ENCODE peak calls at places on chromosomes 5 and 9, in eight cellular contexts. V is spleen, L is GM12865, X is lower lobe of right lung, O is astrocyte of the spinal cord, E is heart left ventricle, F is BE2C, T is HCT116. S is an unnamed sample.
A peak's percentile ranks its signal among the peaks of the same experiment; 100 is the strongest.

GRCh38 chr5:14998494-14998893 is 126.9 kb upstream of the ANKH start:
- DNase-seq in V (no peak), L (no peak), X (no peak), O (no peak), E (no peak), F (no peak), T (no peak), S (no peak)

GRCh38 chr5:68683632-68684035 is 410.2 kb upstream of the SLC30A5 start:
- DNase-seq in V (no peak), L (no peak), X (no peak), O (peak; percentile 95), E (peak; percentile 54), F (no peak), T (peak; percentile 80), S (peak; percentile 95)

GRCh38 chr5:6503342-6503741 is 54.7 kb downstream of the UBE2QL1 start:
- DNase-seq in V (no peak), L (no peak), X (no peak), O (no peak), E (no peak), F (no peak), T (no peak), S (no peak)

GRCh38 chr5:92559743-92560142 is 1021.3 kb downstream of the NR2F1-AS1 start:
- DNase-seq in V (no peak), L (no peak), X (no peak), O (peak; percentile 86), E (no peak), F (no peak), T (peak; percentile 51), S (peak; percentile 35)

GRCh38 chr5:39159986-39160490 is 59.3 kb downstream of the FYB1 start:
- DNase-seq in V (no peak), L (no peak), X (no peak), O (no peak), E (no peak), F (no peak), T (no peak), S (no peak)

GRCh38 chr9:130917171-130917960 is 20.8 kb upstream of the QRFP start:
- DNase-seq in V (no peak), L (no peak), X (no peak), O (no peak), E (no peak), F (no peak), T (no peak), S (no peak)

GRCh38 chr9:87372401-87372851 is 125.2 kb upstream of the DAPK1 start:
- DNase-seq in V (no peak), L (no peak), X (no peak), O (no peak), E (no peak), F (peak; percentile 24), T (no peak), S (no peak)

GRCh38 chr5:160485364-160486010 is 63.8 kb downstream of the PTTG1 start:
- DNase-seq in V (no peak), L (no peak), X (no peak), O (no peak), E (no peak), F (no peak), T (no peak), S (no peak)

GRCh38 chr9:124686918-124687317 is 84.2 kb downstream of the NR6A1 start:
- DNase-seq in V (no peak), L (no peak), X (no peak), O (no peak), E (no peak), F (no peak), T (no peak), S (no peak)

GRCh38 chr5:154628685-154629084 is 126.5 kb upstream of the LARP1 start:
- DNase-seq in V (no peak), L (no peak), X (no peak), O (no peak), E (no peak), F (no peak), T (no peak), S (no peak)

GRCh38 chr9:34253460-34253837 is 74.6 kb downstream of the UBAP1 start:
- DNase-seq in V (no peak), L (no peak), X (no peak), O (peak; percentile 49), E (peak; percentile 84), F (peak; percentile 27), T (no peak), S (peak; percentile 85)

GRCh38 chr5:172361566-172362238 is 78.1 kb upstream of the UBTD2 start:
- DNase-seq in V (no peak), L (peak; percentile 91), X (peak; percentile 72), O (peak; percentile 90), E (no peak), F (no peak), T (peak; percentile 48), S (peak; percentile 99)

GRCh38 chr5:119340597-119341218 is 15.1 kb upstream of the TNFAIP8 start:
- DNase-seq in V (peak; percentile 82), L (peak; percentile 97), X (no peak), O (no peak), E (no peak), F (no peak), T (no peak), S (no peak)

GRCh38 chr5:59712836-59713487 is 180.6 kb downstream of the PDE4D start:
- DNase-seq in V (no peak), L (peak; percentile 15), X (no peak), O (no peak), E (no peak), F (no peak), T (no peak), S (no peak)

GRCh38 chr5:155897761-155898160 is 429.2 kb upstream of the SGCD start:
- DNase-seq in V (no peak), L (no peak), X (no peak), O (no peak), E (no peak), F (no peak), T (no peak), S (no peak)

GRCh38 chr5:37034955-37035354 is 158.4 kb downstream of the NIPBL start:
- DNase-seq in V (no peak), L (no peak), X (no peak), O (no peak), E (no peak), F (no peak), T (no peak), S (no peak)

GRCh38 chr5:175471628-175472027 is 6.7 kb upstream of the SFXN1 start:
- DNase-seq in V (no peak), L (peak; percentile 41), X (no peak), O (no peak), E (no peak), F (peak; percentile 27), T (no peak), S (no peak)

GRCh38 chr9:111744363-111744762 is 50.4 kb downstream of the SHOC1 start:
- DNase-seq in V (no peak), L (no peak), X (no peak), O (no peak), E (no peak), F (no peak), T (no peak), S (peak; percentile 10)

GRCh38 chr9:121818841-121819430 is 167.5 kb downstream of the DAB2IP start:
- DNase-seq in V (no peak), L (no peak), X (no peak), O (no peak), E (no peak), F (no peak), T (no peak), S (no peak)

GRCh38 chr9:118318770-118319443 is 614.7 kb downstream of the TLR4 start:
- DNase-seq in V (no peak), L (no peak), X (no peak), O (peak; percentile 3), E (no peak), F (no peak), T (no peak), S (no peak)

GRCh38 chr5:144369001-144369400 is 198.3 kb downstream of the KCTD16 start:
- DNase-seq in V (no peak), L (peak; percentile 15), X (no peak), O (no peak), E (no peak), F (no peak), T (no peak), S (no peak)

GRCh38 chr9:112831281-112831851 is 59.3 kb downstream of the SLC46A2 start:
- DNase-seq in V (peak; percentile 81), L (no peak), X (peak; percentile 87), O (peak; percentile 9), E (peak; percentile 43), F (no peak), T (no peak), S (no peak)

DNA sequence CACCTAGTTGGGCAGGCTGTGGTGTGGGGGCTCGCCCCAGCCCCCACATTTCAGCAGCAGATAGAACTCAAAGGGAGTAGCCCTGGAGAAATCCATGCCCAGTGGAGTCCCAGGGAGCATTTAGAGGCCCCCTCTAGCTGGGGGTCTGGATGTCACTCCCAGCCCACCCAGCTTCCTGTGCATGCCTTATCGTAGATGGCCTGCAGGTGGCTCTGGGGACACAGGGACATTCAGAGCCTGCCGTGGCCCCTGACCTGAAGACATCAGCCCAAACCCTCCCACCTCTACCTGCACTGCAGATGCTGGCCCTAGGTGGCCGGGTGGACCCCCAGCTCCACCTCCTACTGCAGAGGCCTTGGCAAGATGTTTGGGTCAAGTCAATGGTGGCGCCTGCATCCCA is 49.0 kb upstream of the LMX1B start:
- DNase-seq in V (no peak), L (no peak), X (no peak), O (no peak), E (no peak), F (peak; percentile 46), T (no peak), S (no peak)
- TF ChIP-seq CTCF in V (no peak), L (peak; percentile 3), X (no peak), O (peak; percentile 37), E (no peak), F (peak; percentile 61), T (no peak), S (no peak)

GRCh38 chr9:16726718-16727451 is 143.6 kb downstream of the BNC2 start:
- DNase-seq in V (peak; percentile 78), L (no peak), X (peak; percentile 79), O (peak; percentile 90), E (peak; percentile 78), F (peak; percentile 76), T (no peak), S (peak; percentile 90)
- H3K4me3 ChIP-seq in V (peak overlapping the region; percentile 30), L (no peak overlapping the region), X (peak overlapping the region; percentile 53), O (peak overlapping the region; percentile 59), E (peak overlapping the region; percentile 62), F (peak overlapping the region; percentile 69), T (no peak overlapping the region), S (peak overlapping the region; percentile 49)

GRCh38 chr9:137298983-137299521 is 3.0 kb downstream of the NRARP start:
- DNase-seq in V (no peak), L (peak; percentile 46), X (no peak), O (no peak), E (no peak), F (peak; percentile 16), T (no peak), S (no peak)
- TF ChIP-seq CTCF in V (no peak), L (no peak), X (no peak), O (no peak), E (no peak), F (no peak), T (no peak), S (no peak)

GRCh38 chr9:76692448-76693129 is 71.6 kb upstream of the PCA3 start:
- DNase-seq in V (no peak), L (no peak), X (no peak), O (no peak), E (no peak), F (no peak), T (no peak), S (no peak)
- H3K4me3 ChIP-seq in V (no peak overlapping the region), L (no peak overlapping the region), X (peak overlapping the region; percentile 33), O (no peak overlapping the region), E (peak overlapping the region; percentile 31), F (peak overlapping the region; percentile 64), T (no peak overlapping the region), S (no peak overlapping the region)

S was measured in foreskin fibroblast.